ENCODE peak calls at places on chromosomes 11 and 22, in five cellular contexts. F, R, I, W and L are unnamed samples.

GRCh38 chr22:42805016-42805997 is 51.8 kb downstream of the ARFGAP3 start:
- DNase-seq in F (peak; percentile 55), R (peak; percentile 70), I (no peak), W (no peak), L (peak; percentile 79)

GRCh38 chr22:32674925-32675825 is 126.3 kb upstream of the TIMP3 start:
- DNase-seq in F (no peak), R (no peak), I (no peak), W (no peak), L (no peak)

GRCh38 chr11:13110929-13111812 is 102.1 kb downstream of the RASSF10 start:
- DNase-seq in F (no peak), R (no peak), I (no peak), W (no peak), L (peak; percentile 26)

GRCh38 chr11:13268791-13269190 is 8.8 kb upstream of the BMAL1 start:
- DNase-seq in F (no peak), R (no peak), I (no peak), W (no peak), L (no peak)

GRCh38 chr11:62416596-62416995 is 2.2 kb upstream of the SCGB1A1 start:
- DNase-seq in F (no peak), R (no peak), I (no peak), W (no peak), L (no peak)

GRCh38 chr22:19885841-19886592 is 31.3 kb upstream of the GNB1L start:
- DNase-seq in F (no peak), R (no peak), I (no peak), W (no peak), L (no peak)

GRCh38 chr11:10743354-10744035 is 7.6 kb upstream of the CTR9 start:
- DNase-seq in F (no peak), R (no peak), I (no peak), W (no peak), L (no peak)

GRCh38 chr11:106133529-106133928 is 56.1 kb downstream of the AASDHPPT start:
- DNase-seq in F (no peak), R (peak; percentile 15), I (no peak), W (no peak), L (peak; percentile 16)

GRCh38 chr22:31683181-31684105 is 21.4 kb upstream of the PISD start:
- DNase-seq in F (no peak), R (no peak), I (no peak), W (no peak), L (no peak)

GRCh38 chr22:46449974-46450745 is 87.3 kb downstream of the CELSR1 start:
- DNase-seq in F (no peak), R (no peak), I (no peak), W (no peak), L (no peak)

GRCh38 chr22:40533712-40534378 is 102.7 kb downstream of the MRTFA start:
- DNase-seq in F (no peak), R (peak; percentile 28), I (no peak), W (peak; percentile 37), L (peak; percentile 44)

GRCh38 chr11:68160100-68160695 is 39.0 kb upstream of the CHKA start:
- DNase-seq in F (no peak), R (no peak), I (no peak), W (no peak), L (no peak)